ENCODE peak calls at places on chromosomes 5 and 9, in six cellular contexts. X is fibroblast of lung, Y is endothelial cell of umbilical vein, C is neural progenitor cell, U is GM23248, W is HepG2. V is an unnamed sample.

GRCh38 chr9:37243588-37244345 is 123.4 kb downstream of the ZCCHC7 start:
- DNase-seq in Y (no peak), U (no peak), X (no peak), W (no peak), C (no peak), V (no peak)

GRCh38 chr9:123716339-123716738 is 213.6 kb downstream of the DENND1A start:
- DNase-seq in X (no peak), C (no peak), Y (no peak), U (no peak), W (no peak), V (no peak)

GRCh38 chr9:107367727-107368502 is 84.8 kb downstream of the RAD23B start:
- DNase-seq in X (no peak), C (no peak), Y (peak; percentile 46), W (peak; percentile 75), U (no peak), V (no peak)

GRCh38 chr5:3962113-3962512 is 366.5 kb downstream of the IRX1 start:
- DNase-seq in W (no peak), X (no peak), U (no peak), Y (no peak), C (no peak), V (no peak)

GRCh38 chr5:155485344-155485743 is 471.8 kb downstream of the KIF4B start:
- DNase-seq in X (no peak), C (peak; percentile 14), U (no peak), W (no peak), Y (no peak), V (no peak)

GRCh38 chr5:169628891-169629290 is 8.2 kb upstream of the DOCK2 start:
- DNase-seq in X (peak; percentile 53), W (no peak), Y (no peak), U (peak; percentile 90), C (no peak), V (no peak)

GRCh38 chr5:5767286-5767928 is 344.9 kb downstream of the ICE1 start:
- DNase-seq in U (no peak), C (no peak), X (no peak), W (no peak), Y (no peak), V (no peak)

GRCh38 chr9:137632432-137633161 is 13.8 kb downstream of the EHMT1 start:
- DNase-seq in U (peak; percentile 65), C (no peak), X (no peak), W (no peak), Y (peak; percentile 81), V (no peak)

GRCh38 chr5:166909040-166909439 is 1382.4 kb upstream of the WWC1 start:
- DNase-seq in U (no peak), Y (no peak), X (peak; percentile 92), C (no peak), W (no peak), V (no peak)

GRCh38 chr9:19533373-19533772 is 124.6 kb downstream of the ACER2 start:
- DNase-seq in C (no peak), U (no peak), Y (no peak), W (no peak), X (peak; percentile 3), V (no peak)

GRCh38 chr5:93893050-93893449 is 151.7 kb upstream of the POU5F2 start:
- DNase-seq in X (no peak), W (no peak), Y (no peak), C (no peak), U (no peak), V (no peak)

GRCh38 chr5:15021286-15022046 is 149.9 kb upstream of the ANKH start:
- DNase-seq in W (no peak), X (peak; percentile 56), C (no peak), U (peak; percentile 92), Y (no peak), V (no peak)

GRCh38 chr5:129460951-129461815 is 1.1 kb downstream of the ADAMTS19 start:
- DNase-seq in Y (peak; percentile 10), X (peak; percentile 11), U (peak; percentile 6), W (no peak), C (peak; percentile 80), V (peak; percentile 56)

GRCh38 chr5:72067682-72068470 is 39.4 kb upstream of the MAP1B start:
- DNase-seq in X (peak; percentile 53), U (peak; percentile 94), C (no peak), W (no peak), Y (no peak), V (no peak)

DNA sequence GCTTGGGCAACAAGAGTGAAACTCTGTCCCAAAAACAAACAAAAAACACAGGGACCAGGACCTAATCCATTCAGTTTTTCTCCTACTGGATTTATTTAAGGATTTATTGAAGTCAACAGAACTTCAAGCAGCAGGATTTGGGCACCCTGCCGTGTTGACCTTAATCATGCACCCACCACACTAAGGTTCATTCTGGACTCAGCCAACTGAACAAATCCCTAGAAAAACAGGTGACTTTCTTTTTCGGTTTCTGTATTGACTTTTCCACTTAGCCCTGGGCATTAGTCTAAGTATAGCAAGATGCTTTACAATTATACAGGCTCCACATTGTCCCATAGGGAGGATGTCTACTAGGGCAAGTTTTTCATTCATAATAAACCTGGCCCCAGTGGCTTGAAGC is 30.0 kb downstream of the ZNF131 start:
- DNase-seq in W (peak; percentile 4), U (no peak), Y (no peak), X (no peak), C (no peak), V (no peak)
- H3K27ac ChIP-seq in W (no peak overlapping the region), U (no peak overlapping the region), Y (no peak overlapping the region), X (no peak overlapping the region), C (no peak overlapping the region), V (no peak overlapping the region)

GRCh38 chr9:93091453-93092081 is 4.5 kb upstream of the CARD19 start:
- DNase-seq in U (peak; percentile 84), X (peak; percentile 90), W (peak; percentile 50), C (peak; percentile 0), Y (peak; percentile 29), V (no peak)

GRCh38 chr9:93090091-93090655 is 5.8 kb upstream of the CARD19 start:
- DNase-seq in Y (no peak), U (no peak), X (no peak), W (no peak), C (peak; percentile 0), V (no peak)

GRCh38 chr9:93092171-93092991 is 3.6 kb upstream of the CARD19 start:
- DNase-seq in Y (no peak), W (no peak), X (no peak), U (no peak), C (no peak), V (no peak)

GRCh38 chr9:93089481-93089991 is 6.5 kb upstream of the CARD19 start:
- DNase-seq in U (no peak), C (peak; percentile 1), Y (no peak), X (no peak), W (no peak), V (no peak)

GRCh38 chr9:93091056-93091452 is 5.0 kb upstream of the CARD19 start:
- DNase-seq in X (no peak), W (no peak), U (no peak), Y (no peak), C (no peak), V (no peak)
- H3K4me1 ChIP-seq in X (peaks cover 10% of the 10 kb centered on the region), W (peaks cover 64% of the 10 kb centered on the region), U (peaks cover 7% of the 10 kb centered on the region), Y (peaks cover 8% of the 10 kb centered on the region), C (no peaks in the 10 kb centered on the region), V (peaks cover 26% of the 10 kb centered on the region)

DNA sequence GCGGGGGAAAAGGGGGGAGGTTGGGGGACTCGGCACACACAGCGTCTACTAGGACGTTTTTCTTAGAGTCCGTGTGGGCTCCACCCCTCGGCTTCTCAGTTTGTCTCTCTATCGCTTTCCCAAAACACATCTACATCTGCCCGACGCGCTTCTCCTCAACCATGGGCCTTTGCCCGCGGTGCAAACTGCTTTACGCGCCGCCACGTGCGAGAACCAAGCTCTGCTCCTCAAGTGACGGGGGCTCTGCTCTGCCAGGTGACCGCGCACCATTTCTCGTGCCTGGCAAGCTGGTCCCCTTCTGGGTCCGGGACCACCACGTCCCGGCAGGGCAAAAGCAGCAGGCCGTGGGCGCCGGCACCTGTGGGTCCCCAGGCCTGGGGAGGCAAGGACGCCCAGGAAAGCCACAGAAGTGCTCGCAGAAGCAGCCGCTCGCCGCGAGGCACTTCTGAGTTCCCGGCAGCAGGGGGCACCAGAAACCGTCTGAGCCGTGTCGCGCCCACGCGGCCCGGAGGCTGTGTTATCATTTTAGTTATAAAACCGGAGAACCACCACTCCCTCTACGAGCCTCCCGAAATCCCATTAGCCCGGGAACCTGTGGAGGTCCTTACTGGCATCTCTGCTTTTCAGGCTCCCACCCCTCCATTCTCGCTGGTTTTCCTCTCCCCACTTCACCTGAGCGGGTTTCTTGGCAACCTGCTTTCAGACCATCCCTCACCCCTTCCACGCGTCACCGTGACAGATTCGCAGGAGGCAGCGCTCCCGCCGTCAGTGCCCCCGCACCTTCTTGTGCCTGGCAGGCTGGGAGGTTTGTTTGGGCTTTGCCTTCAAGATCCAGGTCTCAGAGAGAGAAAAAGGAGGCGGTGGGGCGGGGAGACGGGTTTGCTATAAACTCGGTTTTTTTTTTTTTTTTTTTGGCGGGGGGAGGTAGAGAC is 2.5 kb downstream of the GDNF start:
- DNase-seq in Y (peak; percentile 57), X (peak; percentile 71), C (peak; percentile 78), U (peak; percentile 95), W (no peak), V (peak; percentile 59)
- H2AFZ ChIP-seq in Y (peak overlapping the region; percentile 44), X (peak overlapping the region; percentile 65), C (peak overlapping the region; percentile 91), U (peak overlapping the region; percentile 76), W (no peak overlapping the region), V (peak overlapping the region; percentile 26)

GRCh38 chr9:92424340-92424739 is at the start of gene OMD:
- DNase-seq in U (peak; percentile 22), Y (no peak), C (no peak), W (no peak), X (no peak), V (peak; percentile 22)

GRCh38 chr9:92425578-92425977 is 1.3 kb upstream of the OMD start:
- DNase-seq in C (no peak), U (peak; percentile 63), W (no peak), X (peak; percentile 81), Y (no peak), V (no peak)

GRCh38 chr9:92429866-92430265 is 5.6 kb upstream of the OMD start:
- DNase-seq in W (no peak), Y (no peak), X (no peak), C (no peak), U (no peak), V (no peak)

GRCh38 chr9:92422611-92423010 is 1.7 kb downstream of the OMD start:
- DNase-seq in C (no peak), X (no peak), W (no peak), U (no peak), Y (no peak), V (no peak)

DNA sequence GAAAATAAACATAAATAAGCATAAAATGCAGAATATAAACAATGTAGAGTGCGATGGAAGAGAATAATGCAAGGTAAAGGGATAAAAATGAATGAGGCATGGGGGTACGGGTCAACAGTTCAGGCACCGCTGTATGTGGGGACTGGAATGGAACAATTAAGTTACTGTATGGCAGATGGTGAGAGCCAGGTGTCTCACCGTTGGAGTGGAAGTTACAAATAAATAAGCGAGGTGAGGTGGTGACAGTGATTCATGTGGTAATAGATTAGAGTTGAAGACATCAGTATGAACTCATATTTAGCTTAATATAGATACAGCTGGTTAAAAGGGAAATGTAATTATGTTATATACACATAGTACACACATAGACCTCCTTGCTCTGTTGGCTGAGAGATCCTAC is 2.2 kb upstream of the OMD start:
- DNase-seq in Y (no peak), C (no peak), U (no peak), X (no peak), W (no peak), V (no peak)
- H3K27ac ChIP-seq in Y (no peak overlapping the region), C (no peak overlapping the region), U (no peak overlapping the region), X (no peak overlapping the region), W (no peak overlapping the region), V (no peak overlapping the region)

GRCh38 chr9:70481471-70481870 is 67.0 kb upstream of the KLF9 start:
- DNase-seq in Y (no peak), U (peak; percentile 23), W (no peak), C (no peak), X (no peak), V (no peak)
- H3K4me1 ChIP-seq in Y (peaks cover 35% of the 10 kb centered on the region), U (peaks cover 33% of the 10 kb centered on the region), W (peaks cover 28% of the 10 kb centered on the region), C (peaks cover 11% of the 10 kb centered on the region), X (peaks cover 12% of the 10 kb centered on the region), V (no peaks in the 10 kb centered on the region)

GRCh38 chr9:81621785-81622243 is 67.5 kb downstream of the TLE1 start:
- DNase-seq in C (peak; percentile 95), U (no peak), X (no peak), W (no peak), Y (no peak), V (no peak)
- H2AFZ ChIP-seq in C (no peak overlapping the region), U (no peak overlapping the region), X (no peak overlapping the region), W (no peak overlapping the region), Y (no peak overlapping the region), V (no peak overlapping the region)